ENCODE peak calls at places on chromosomes 13 and 19, in ten cellular contexts. R is hypothalamus; T is stimulated activated CD4-positive, alpha-beta T cell treated with anti-CD3 and anti-CD28 coated beads, Interleukin-4, amount 100 ng/mL, for 48 hours; V is head of caudate nucleus; O is AG10803; A is stimulated activated CD8-positive, alpha-beta memory T cell treated with anti-CD3 and anti-CD28 coated beads, Interleukin-7, amount 100 ng/mL, for 48 hours; M is nucleus accumbens; Q is GM04504; P is ovary; G is MM.1S. D is an unnamed sample.
A peak's percentile ranks its signal among the peaks of the same experiment; 100 is the strongest.

GRCh38 chr13:106417467-106418110 is 117.9 kb downstream of the EFNB2 start:
- DNase-seq in M (no peak), R (no peak), A (no peak), O (peak; percentile 17), T (no peak), G (no peak), Q (no peak), P (no peak), V (no peak), D (no peak)

GRCh38 chr13:37486171-37486661 is 112.4 kb downstream of the POSTN start:
- DNase-seq in R (no peak), O (peak; percentile 52), M (no peak), Q (no peak), T (no peak), A (no peak), V (no peak), G (no peak), P (no peak), D (no peak)

GRCh38 chr19:36916991-36917390 is 859 bp downstream of the ZNF568 start:
- DNase-seq in O (peak; percentile 44), V (peak; percentile 42), T (no peak), G (no peak), R (peak; percentile 3), P (no peak), A (no peak), M (no peak), Q (peak; percentile 17), D (no peak)

GRCh38 chr19:19423322-19423721 is 17.8 kb downstream of the GATAD2A start:
- DNase-seq in M (peak; percentile 4), V (no peak), P (no peak), T (no peak), Q (no peak), A (no peak), R (no peak), O (no peak), G (no peak), D (no peak)

GRCh38 chr13:87671031-87671823 is at the start of gene SLITRK5:
- DNase-seq in Q (peak; percentile 8), P (peak; percentile 50), G (peak; percentile 75), A (peak; percentile 33), O (peak; percentile 37), M (peak; percentile 85), R (peak; percentile 81), T (peak; percentile 62), V (peak; percentile 91), D (peak; percentile 45)

GRCh38 chr13:66128692-66129269 is 1101.4 kb downstream of the PCDH9 start:
- DNase-seq in Q (no peak), T (no peak), V (no peak), O (no peak), G (no peak), R (no peak), A (no peak), P (no peak), M (no peak), D (no peak)

GRCh38 chr19:13156968-13157882 is 7.0 kb downstream of the IER2 start:
- DNase-seq in O (no peak), Q (no peak), A (no peak), T (no peak), R (no peak), G (no peak), M (no peak), V (no peak), P (no peak), D (peak; percentile 27)

GRCh38 chr13:44191504-44192171 is 182.0 kb upstream of the SERP2 start:
- DNase-seq in Q (peak; percentile 76), V (no peak), G (no peak), P (peak; percentile 31), T (no peak), O (peak; percentile 89), R (no peak), A (no peak), M (no peak), D (no peak)

GRCh38 chr13:42720116-42720857 is 61.1 kb upstream of the FAM216B start:
- DNase-seq in Q (peak; percentile 93), V (no peak), A (no peak), O (peak; percentile 95), R (no peak), G (no peak), T (peak; percentile 2), P (no peak), M (no peak), D (no peak)

GRCh38 chr13:34044041-34044440 is 226.1 kb downstream of the RFC3 start:
- DNase-seq in O (peak; percentile 82), G (no peak), Q (no peak), P (no peak), T (no peak), R (no peak), V (no peak), M (no peak), A (no peak), D (no peak)

GRCh38 chr13:35500071-35500595 is 23.6 kb upstream of the MAB21L1 start:
- DNase-seq in P (no peak), M (no peak), T (no peak), V (no peak), Q (no peak), G (no peak), A (no peak), R (no peak), O (no peak), D (no peak)

GRCh38 chr19:23460656-23461055 is 65.4 kb upstream of the ZNF91 start:
- DNase-seq in G (no peak), V (no peak), T (no peak), P (no peak), A (no peak), M (no peak), Q (no peak), R (no peak), O (no peak), D (no peak)

GRCh38 chr19:2221250-2221831 is 14.8 kb downstream of the PLEKHJ1 start:
- DNase-seq in A (no peak), Q (no peak), V (no peak), G (no peak), P (no peak), T (no peak), M (no peak), R (no peak), O (no peak), D (no peak)

GRCh38 chr19:41646589-41647204 is 19.8 kb upstream of the CEACAM4 start:
- DNase-seq in R (no peak), G (no peak), A (no peak), O (peak; percentile 4), V (peak; percentile 40), T (peak; percentile 74), Q (no peak), M (no peak), P (no peak), D (no peak)

GRCh38 chr13:114196629-114197028 is 17.6 kb downstream of the CFAP97D2 start:
- DNase-seq in Q (no peak), M (no peak), A (no peak), O (no peak), V (no peak), P (no peak), G (no peak), T (no peak), R (no peak), D (no peak)

GRCh38 chr19:54674021-54674617 is 11.3 kb downstream of the LILRB4 start:
- DNase-seq in G (peak; percentile 52), V (no peak), O (peak; percentile 23), P (no peak), Q (no peak), A (no peak), R (no peak), M (no peak), T (no peak), D (no peak)

GRCh38 chr13:20192470-20193141 is at the start of gene GJB2:
- DNase-seq in Q (no peak), R (no peak), O (no peak), T (no peak), G (peak; percentile 29), M (no peak), A (no peak), V (no peak), P (no peak), D (no peak)

GRCh38 chr13:114309086-114309485 is 5.2 kb upstream of the CHAMP1 start:
- DNase-seq in Q (no peak), T (no peak), R (no peak), M (no peak), V (no peak), O (no peak), G (no peak), P (no peak), A (no peak), D (no peak)

GRCh38 chr13:22196777-22197176 is 525.9 kb downstream of the FGF9 start:
- DNase-seq in R (no peak), V (no peak), P (no peak), A (no peak), Q (no peak), M (no peak), T (no peak), G (no peak), O (no peak), D (no peak)

GRCh38 chr19:6061420-6062130 is 48.7 kb downstream of the RFX2 start:
- DNase-seq in P (no peak), T (no peak), G (no peak), A (no peak), O (no peak), M (no peak), R (no peak), V (no peak), Q (no peak), D (no peak)

GRCh38 chr19:29831041-29831548 is 19.3 kb downstream of the CCNE1 start:
- DNase-seq in R (no peak), G (no peak), T (peak; percentile 30), M (no peak), A (peak; percentile 55), V (no peak), O (no peak), Q (no peak), P (no peak), D (peak; percentile 63)

GRCh38 chr19:50565984-50566903 is 2.0 kb downstream of the LRRC4B start:
- DNase-seq in M (peak; percentile 78), O (no peak), G (no peak), P (no peak), V (peak; percentile 70), R (peak; percentile 75), A (no peak), T (no peak), Q (no peak), D (no peak)

GRCh38 chr19:8544168-8544567 is 30.2 kb upstream of the ZNF414 start:
- DNase-seq in Q (no peak), P (no peak), R (no peak), G (no peak), V (no peak), M (no peak), O (no peak), T (no peak), A (no peak), D (no peak)

GRCh38 chr13:91690944-91691343 is 292.5 kb downstream of the GPC5 start:
- DNase-seq in T (no peak), O (no peak), Q (no peak), G (no peak), A (no peak), P (no peak), R (no peak), V (no peak), M (no peak), D (no peak)

GRCh38 chr13:112071902-112072530 is 5.1 kb downstream of the SOX1 start:
- DNase-seq in T (no peak), O (no peak), V (no peak), R (no peak), P (no peak), M (no peak), Q (no peak), A (no peak), G (no peak), D (no peak)

GRCh38 chr19:768424-768823 is 17.5 kb downstream of the MISP start:
- DNase-seq in P (peak; percentile 48), R (no peak), G (no peak), Q (peak; percentile 82), A (no peak), V (no peak), O (peak; percentile 92), T (no peak), M (no peak), D (no peak)

GRCh38 chr13:99307247-99307646 is at the start of gene GPR183:
- DNase-seq in O (no peak), R (no peak), T (no peak), Q (no peak), A (no peak), V (no peak), M (no peak), P (no peak), G (no peak), D (peak; percentile 41)

GRCh38 chr13:37621811-37622361 is 23.3 kb upstream of the POSTN start:
- DNase-seq in P (no peak), T (no peak), Q (peak; percentile 90), G (no peak), R (no peak), M (no peak), A (no peak), O (peak; percentile 99), V (no peak), D (no peak)

D was measured in activated T-helper 2 cell treated with anti-CD3 and anti-CD28 coated beads, Interferon-gamma antibody, Interleukin-2, Interleukin-4, amounts not matched to agents 10 μg/mL and 5 μg/mL and 100 μg/mL, durations not matched to agents 14 hours and 24 hours and 36 hours.